ENCODE peak calls at places on chromosome 6, in five cellular contexts. B is endothelial cell of umbilical vein, T is psoas muscle, S is colonic mucosa, Z is right lobe of liver. L is an unnamed sample.
A peak's percentile ranks its signal among the peaks of the same experiment; 100 is the strongest.

GRCh38 chr6:39366875-39367618 is 44.5 kb upstream of the KCNK16 start:
- DNase-seq in B (no peak), T (no peak), Z (no peak), S (no peak), L (no peak)

GRCh38 chr6:129683606-129684322 is 26.2 kb downstream of the ARHGAP18 start:
- DNase-seq in B (peak; percentile 97), Z (peak; percentile 71), T (peak; percentile 84), S (peak; percentile 69), L (peak; percentile 82)

GRCh38 chr6:37985355-37985754 is 165.8 kb downstream of the ZFAND3 start:
- DNase-seq in T (no peak), Z (no peak), S (no peak), B (no peak), L (no peak)

GRCh38 chr6:17086469-17086868 is 15.4 kb upstream of the STMND1 start:
- DNase-seq in S (peak; percentile 65), T (no peak), B (peak; percentile 76), Z (peak; percentile 40), L (no peak)

GRCh38 chr6:168388641-168389633 is 52.0 kb upstream of the SMOC2 start:
- DNase-seq in S (peak; percentile 55), B (no peak), T (no peak), Z (peak; percentile 66), L (no peak)

GRCh38 chr6:63441266-63441956 is 121.6 kb upstream of the LGSN start:
- DNase-seq in Z (no peak), T (no peak), B (no peak), S (no peak), L (no peak)

GRCh38 chr6:100664274-100665040 is 199.7 kb upstream of the SIM1 start:
- DNase-seq in B (peak; percentile 40), S (no peak), T (no peak), Z (no peak), L (no peak)

GRCh38 chr6:47152666-47153065 is 110.5 kb upstream of the ADGRF1 start:
- DNase-seq in S (no peak), T (no peak), B (no peak), Z (no peak), L (no peak)

GRCh38 chr6:131787955-131788712 is 19.7 kb upstream of the ENPP1 start:
- DNase-seq in B (no peak), S (peak; percentile 27), T (peak; percentile 74), Z (no peak), L (no peak)

GRCh38 chr6:16683524-16684194 is 77.6 kb downstream of the ATXN1 start:
- DNase-seq in S (peak; percentile 37), T (peak; percentile 57), B (peak; percentile 77), Z (peak; percentile 46), L (no peak)

GRCh38 chr6:131443514-131443913 is 129.5 kb upstream of the ARG1 start:
- DNase-seq in T (no peak), B (no peak), Z (no peak), S (no peak), L (no peak)

GRCh38 chr6:50602191-50602810 is 111.0 kb upstream of the TFAP2D start:
- DNase-seq in B (peak; percentile 37), S (no peak), T (no peak), Z (no peak), L (no peak)

GRCh38 chr6:4017847-4018193 is 61.1 kb downstream of the FAM217A start:
- DNase-seq in Z (no peak), B (peak; percentile 82), T (no peak), S (no peak), L (no peak)

GRCh38 chr6:127586372-127586771 is 9.4 kb downstream of the C6orf58 start:
- DNase-seq in B (no peak), T (no peak), S (no peak), Z (no peak), L (no peak)

GRCh38 chr6:105087571-105088211 is 92.1 kb downstream of the POPDC3 start:
- DNase-seq in T (no peak), B (peak; percentile 54), S (peak; percentile 35), Z (no peak), L (no peak)

GRCh38 chr6:71072508-71072907 is 115.6 kb upstream of the B3GAT2 start:
- DNase-seq in B (no peak), Z (no peak), T (no peak), S (no peak), L (no peak)

GRCh38 chr6:135230702-135231468 is 49.8 kb downstream of the MYB start:
- DNase-seq in S (no peak), B (no peak), T (no peak), Z (no peak), L (no peak)

GRCh38 chr6:151502499-151502898 is 8.7 kb downstream of the CCDC170 start:
- DNase-seq in Z (no peak), S (no peak), B (peak; percentile 63), T (no peak), L (no peak)

GRCh38 chr6:15642276-15642675 is 20.6 kb downstream of the DTNBP1 start:
- DNase-seq in T (no peak), Z (no peak), B (no peak), S (no peak), L (no peak)

GRCh38 chr6:85975957-85976356 is 333.3 kb upstream of the SYNCRIP start:
- DNase-seq in S (no peak), T (no peak), B (no peak), Z (no peak), L (no peak)

GRCh38 chr6:100346828-100347227 is 117.9 kb downstream of the SIM1 start:
- DNase-seq in Z (no peak), B (peak; percentile 69), T (no peak), S (no peak), L (no peak)

GRCh38 chr6:135087403-135087802 is 32.8 kb upstream of the HBS1L start:
- DNase-seq in S (no peak), T (no peak), Z (no peak), B (no peak), L (no peak)

GRCh38 chr6:138421089-138421488 is 17.1 kb downstream of the HEBP2 start:
- DNase-seq in B (no peak), T (no peak), Z (no peak), S (no peak), L (no peak)

GRCh38 chr6:3884007-3884745 is 35.0 kb downstream of the FAM50B start:
- DNase-seq in Z (no peak), T (no peak), B (peak; percentile 93), S (no peak), L (no peak)

GRCh38 chr6:140548379-140548778 is 1173.9 kb upstream of the CITED2 start:
- DNase-seq in Z (no peak), T (no peak), B (no peak), S (no peak), L (no peak)

GRCh38 chr6:90677440-90677839 is 90.6 kb upstream of the MAP3K7 start:
- DNase-seq in B (no peak), Z (no peak), S (no peak), T (no peak), L (no peak)

GRCh38 chr6:30782425-30783014 is 38.2 kb upstream of the IER3 start:
- DNase-seq in Z (no peak), B (no peak), T (no peak), S (no peak), L (no peak)

GRCh38 chr6:40355532-40355931 is 231.6 kb downstream of the LRFN2 start:
- DNase-seq in B (no peak), S (no peak), Z (no peak), T (no peak), L (no peak)

GRCh38 chr6:4829089-4829488 is 52.9 kb downstream of the CDYL start:
- DNase-seq in T (no peak), S (no peak), Z (no peak), B (no peak), L (no peak)

GRCh38 chr6:56549014-56549413 is 93.7 kb downstream of the DST start:
- DNase-seq in T (no peak), Z (no peak), B (peak; percentile 64), S (no peak), L (no peak)

GRCh38 chr6:36746251-36746650 is 48.6 kb downstream of the RAB44 start:
- DNase-seq in S (no peak), B (no peak), T (no peak), Z (no peak), L (no peak)

GRCh38 chr6:36089048-36089447 is 41.3 kb upstream of the MAPK13 start:
- DNase-seq in S (no peak), B (no peak), Z (no peak), T (no peak), L (no peak)

GRCh38 chr6:155310596-155310995 is 3.7 kb downstream of the TFB1M start:
- DNase-seq in Z (no peak), B (peak; percentile 75), T (no peak), S (no peak), L (no peak)
- H3K36me3 ChIP-seq in Z (peaks cover 6% of the 10 kb centered on the region), B (peaks cover 8% of the 10 kb centered on the region), T (peaks cover 4% of the 10 kb centered on the region), S (no peaks in the 10 kb centered on the region), L (peaks cover 24% of the 10 kb centered on the region)

DNA sequence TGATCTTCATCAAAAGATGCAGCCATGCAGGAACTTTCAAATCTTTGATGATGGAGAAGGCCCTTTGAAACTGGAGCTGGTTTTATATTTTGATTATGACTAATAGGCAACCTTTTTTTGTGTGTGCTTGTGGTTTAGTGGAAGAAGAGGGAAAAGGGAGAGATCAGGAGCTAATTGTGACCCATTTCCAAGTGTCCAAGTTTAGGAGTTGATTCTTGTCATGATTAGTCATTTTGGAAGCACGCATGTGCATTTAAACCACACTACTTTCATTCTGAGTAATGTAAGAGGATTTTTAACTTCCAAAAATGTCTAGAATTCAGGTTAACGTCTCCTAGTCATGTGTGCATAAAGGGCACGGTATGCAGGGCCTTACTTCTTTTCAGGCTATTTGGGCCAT is 3.5 kb downstream of the FOXO3 start:
- DNase-seq in B (peak; percentile 48), S (no peak), T (no peak), Z (no peak), L (no peak)
- H3K4me1 ChIP-seq in B (peaks cover 46% of the 10 kb centered on the region), S (peaks cover 6% of the 10 kb centered on the region), T (peaks cover 57% of the 10 kb centered on the region), Z (no peaks in the 10 kb centered on the region), L (peaks cover 64% of the 10 kb centered on the region)

GRCh38 chr6:42968783-42969182 is 8.2 kb downstream of the GNMT start:
- DNase-seq in Z (no peak), S (no peak), T (no peak), B (no peak), L (no peak)
- H3K36me3 ChIP-seq in Z (peaks cover 33% of the 10 kb centered on the region), S (no peaks in the 10 kb centered on the region), T (peaks cover 2% of the 10 kb centered on the region), B (no peaks in the 10 kb centered on the region), L (peaks cover 65% of the 10 kb centered on the region)

GRCh38 chr6:161244725-161245124 is 29.1 kb downstream of the AGPAT4 start:
- DNase-seq in Z (no peak), S (no peak), T (no peak), B (no peak), L (no peak)
- H3K4me1 ChIP-seq in Z (no peaks in the 10 kb centered on the region), S (no peaks in the 10 kb centered on the region), T (no peaks in the 10 kb centered on the region), B (no peaks in the 10 kb centered on the region), L (no peaks in the 10 kb centered on the region)

GRCh38 chr6:83031689-83032088 is 34.0 kb downstream of the UBE3D start:
- DNase-seq in T (no peak), S (no peak), Z (no peak), B (no peak), L (no peak)
- H3K36me3 ChIP-seq in T (no peaks in the 10 kb centered on the region), S (no peaks in the 10 kb centered on the region), Z (no peaks in the 10 kb centered on the region), B (peaks cover under 1% of the 10 kb centered on the region), L (no peaks in the 10 kb centered on the region)

GRCh38 chr6:475341-475740 is 83.8 kb downstream of the IRF4 start:
- DNase-seq in S (no peak), Z (no peak), T (no peak), B (no peak), L (no peak)
- H3K4me1 ChIP-seq in S (no peaks in the 10 kb centered on the region), Z (no peaks in the 10 kb centered on the region), T (no peaks in the 10 kb centered on the region), B (no peaks in the 10 kb centered on the region), L (no peaks in the 10 kb centered on the region)

L was measured in lower lobe of right lung.